ENCODE peak calls at places on chromosomes 2 and 18, in eight cellular contexts. U is BE2C, H is smooth muscle cell of the brain vasculature, J is T-cell, F is NCI-H187 treated with DMSO at 0.1 percent for 48 hours, G is 8988T, T is hippocampal formation, D is A549. Y is an unnamed sample.

GRCh38 chr2:185531721-185532120 is 206.9 kb upstream of the FSIP2 start:
- DNase-seq in U (no peak), D (no peak), H (no peak), T (no peak), G (no peak), J (no peak), F (no peak), Y (no peak)

GRCh38 chr2:172095905-172096660 is 6.6 kb downstream of the DLX2 start:
- DNase-seq in H (no peak), T (no peak), G (peak; percentile 26), F (no peak), J (no peak), U (no peak), D (no peak), Y (peak; percentile 65)

GRCh38 chr2:43333656-43334144 is 107.3 kb upstream of the ZFP36L2 start:
- DNase-seq in D (no peak), H (no peak), T (no peak), U (no peak), G (no peak), F (no peak), J (no peak), Y (no peak)

GRCh38 chr2:161992526-161992925 is 81.5 kb downstream of the DPP4 start:
- DNase-seq in U (no peak), F (no peak), H (no peak), D (no peak), G (no peak), J (peak; percentile 54), T (no peak), Y (no peak)

GRCh38 chr18:11183621-11184020 is 34.3 kb upstream of the PIEZO2 start:
- DNase-seq in D (no peak), U (no peak), T (no peak), J (no peak), G (no peak), H (no peak), F (no peak), Y (no peak)

GRCh38 chr18:26419746-26420145 is 128.6 kb downstream of the KCTD1 start:
- DNase-seq in H (no peak), J (no peak), T (no peak), U (peak; percentile 55), G (no peak), D (no peak), F (no peak), Y (no peak)

GRCh38 chr2:236955675-236956618 is 129.7 kb upstream of the COPS8 start:
- DNase-seq in T (no peak), J (no peak), D (no peak), F (peak; percentile 28), G (no peak), U (no peak), H (no peak), Y (no peak)

GRCh38 chr2:222477962-222478608 is 53.7 kb downstream of the SGPP2 start:
- DNase-seq in F (no peak), J (no peak), H (no peak), G (no peak), U (no peak), T (no peak), D (no peak), Y (no peak)

GRCh38 chr2:98910349-98911125 is 25.5 kb downstream of the CRACDL start:
- DNase-seq in G (no peak), F (no peak), H (no peak), J (no peak), U (no peak), T (no peak), D (no peak), Y (no peak)

GRCh38 chr2:182078988-182079602 is 93.4 kb downstream of the PPP1R1C start:
- DNase-seq in J (no peak), T (no peak), D (no peak), H (no peak), F (no peak), G (no peak), U (no peak), Y (no peak)

GRCh38 chr18:49959176-49959575 is 145.8 kb upstream of the ACAA2 start:
- DNase-seq in G (no peak), D (no peak), T (no peak), F (no peak), H (no peak), U (no peak), J (no peak), Y (no peak)

GRCh38 chr2:176079851-176080539 is 3.8 kb downstream of the EVX2 start:
- DNase-seq in H (no peak), F (no peak), G (peak; percentile 74), J (no peak), D (peak; percentile 85), U (peak; percentile 87), T (no peak), Y (peak; percentile 75)

GRCh38 chr2:127175821-127176354 is 44.2 kb downstream of the CYP27C1 start:
- DNase-seq in D (no peak), F (no peak), H (no peak), T (no peak), J (no peak), G (no peak), U (no peak), Y (no peak)

GRCh38 chr2:46657042-46657504 is 177.7 kb downstream of the TMEM247 start:
- DNase-seq in J (no peak), U (no peak), T (no peak), G (no peak), D (peak; percentile 73), H (no peak), F (no peak), Y (peak; percentile 69)

GRCh38 chr2:119771331-119771730 is 11.6 kb downstream of the PTPN4 start:
- DNase-seq in J (no peak), H (no peak), F (no peak), G (no peak), U (no peak), T (no peak), D (no peak), Y (no peak)

GRCh38 chr2:172806426-172807008 is 70.9 kb downstream of the RAPGEF4 start:
- DNase-seq in G (no peak), J (no peak), F (no peak), U (no peak), H (peak; percentile 28), T (peak; percentile 69), D (peak; percentile 68), Y (peak; percentile 64)

GRCh38 chr2:138239902-138240595 is 261.5 kb upstream of the SPOPL start:
- DNase-seq in F (no peak), H (peak; percentile 17), J (no peak), G (no peak), T (no peak), D (no peak), U (no peak), Y (no peak)

GRCh38 chr2:69464575-69464974 is 27.3 kb upstream of the NFU1 start:
- DNase-seq in F (no peak), U (no peak), H (no peak), D (peak; percentile 44), G (no peak), T (no peak), J (no peak), Y (no peak)

GRCh38 chr2:120869659-120870466 is 134.2 kb downstream of the GLI2 start:
- DNase-seq in U (no peak), G (no peak), D (no peak), H (no peak), J (no peak), T (no peak), F (no peak), Y (no peak)

GRCh38 chr2:239264838-239265651 is 135.8 kb downstream of the HDAC4 start:
- DNase-seq in T (no peak), G (no peak), F (no peak), D (peak; percentile 70), U (no peak), J (peak; percentile 61), H (no peak), Y (no peak)

GRCh38 chr2:11872247-11872947 is 126.0 kb downstream of the LPIN1 start:
- DNase-seq in H (no peak), U (no peak), J (peak; percentile 14), F (no peak), G (no peak), D (peak; percentile 11), T (no peak), Y (no peak)

GRCh38 chr2:42935692-42936631 is 143.6 kb upstream of the HAAO start:
- DNase-seq in F (no peak), U (no peak), J (no peak), G (no peak), T (no peak), H (no peak), D (no peak), Y (no peak)

GRCh38 chr18:7908686-7909299 is 341.7 kb downstream of the PTPRM start:
- DNase-seq in G (no peak), J (no peak), H (no peak), T (no peak), D (no peak), F (peak; percentile 38), U (no peak), Y (no peak)

GRCh38 chr2:215451012-215451756 is 15.3 kb upstream of the FN1 start:
- DNase-seq in G (no peak), F (no peak), D (no peak), U (no peak), H (no peak), T (no peak), J (no peak), Y (no peak)

GRCh38 chr2:66696856-66697255 is 261.9 kb downstream of the MEIS1 start:
- DNase-seq in H (no peak), G (no peak), D (no peak), T (no peak), J (no peak), U (no peak), F (no peak), Y (no peak)

GRCh38 chr2:45190481-45190880 is 181.2 kb upstream of the SIX2 start:
- DNase-seq in H (no peak), G (no peak), F (no peak), U (no peak), J (no peak), T (no peak), D (peak; percentile 26), Y (no peak)

GRCh38 chr2:96374211-96374951 is 38.8 kb downstream of the NCAPH start:
- DNase-seq in T (no peak), G (no peak), D (no peak), U (peak; percentile 61), H (peak; percentile 17), F (no peak), J (no peak), Y (no peak)